ENCODE peak calls at places on chromosome 20, in ten cellular contexts. One of them, this sample, is unnamed.
A peak's percentile ranks its signal among the peaks of the same experiment; 100 is the strongest.

GRCh38 chr20:11403711-11404110 is 514.0 kb upstream of the BTBD3 start:
- DNase-seq in nucleus accumbens: no peak
- DNase-seq in fibroblast of the aortic adventitia: peak; percentile 95
- DNase-seq in CD8-positive, alpha-beta memory T cell: no peak
- DNase-seq in activated CD8-positive, alpha-beta memory T cell treated with anti-CD3 and anti-CD28 coated beads for 4 hours: no peak
- DNase-seq in ELR: no peak
- DNase-seq in NCI-H187: no peak
- DNase-seq in activated CD4-positive, alpha-beta T cell treated with anti-CD3 and anti-CD28 coated beads, Interleukin-2, amount 50 U/mL, for 24 hours: no peak
- DNase-seq in neural progenitor cell: no peak
- DNase-seq in Right ventricle myocardium superior: no peak
- DNase-seq in this sample: no peak

GRCh38 chr20:63076421-63076820 is 69.7 kb upstream of the BHLHE23 start:
- DNase-seq in NCI-H187: no peak
- DNase-seq in CD8-positive, alpha-beta memory T cell: no peak
- DNase-seq in neural progenitor cell: no peak
- DNase-seq in fibroblast of the aortic adventitia: no peak
- DNase-seq in nucleus accumbens: no peak
- DNase-seq in Right ventricle myocardium superior: no peak
- DNase-seq in activated CD8-positive, alpha-beta memory T cell treated with anti-CD3 and anti-CD28 coated beads for 4 hours: no peak
- DNase-seq in activated CD4-positive, alpha-beta T cell treated with anti-CD3 and anti-CD28 coated beads, Interleukin-2, amount 50 U/mL, for 24 hours: no peak
- DNase-seq in ELR: no peak
- DNase-seq in this sample: no peak

GRCh38 chr20:60313609-60314008 is 355.4 kb downstream of the CDH26 start:
- DNase-seq in CD8-positive, alpha-beta memory T cell: no peak
- DNase-seq in activated CD8-positive, alpha-beta memory T cell treated with anti-CD3 and anti-CD28 coated beads for 4 hours: no peak
- DNase-seq in activated CD4-positive, alpha-beta T cell treated with anti-CD3 and anti-CD28 coated beads, Interleukin-2, amount 50 U/mL, for 24 hours: no peak
- DNase-seq in ELR: no peak
- DNase-seq in fibroblast of the aortic adventitia: no peak
- DNase-seq in neural progenitor cell: no peak
- DNase-seq in NCI-H187: no peak
- DNase-seq in Right ventricle myocardium superior: no peak
- DNase-seq in nucleus accumbens: no peak
- DNase-seq in this sample: no peak

GRCh38 chr20:57483287-57484050 is 41.5 kb downstream of the CTCFL start:
- DNase-seq in neural progenitor cell: no peak
- DNase-seq in CD8-positive, alpha-beta memory T cell: no peak
- DNase-seq in ELR: no peak
- DNase-seq in fibroblast of the aortic adventitia: no peak
- DNase-seq in NCI-H187: no peak
- DNase-seq in Right ventricle myocardium superior: no peak
- DNase-seq in nucleus accumbens: no peak
- DNase-seq in activated CD4-positive, alpha-beta T cell treated with anti-CD3 and anti-CD28 coated beads, Interleukin-2, amount 50 U/mL, for 24 hours: no peak
- DNase-seq in activated CD8-positive, alpha-beta memory T cell treated with anti-CD3 and anti-CD28 coated beads for 4 hours: no peak
- DNase-seq in this sample: no peak

GRCh38 chr20:41654884-41655283 is 36.7 kb upstream of the CHD6 start:
- DNase-seq in NCI-H187: no peak
- DNase-seq in activated CD8-positive, alpha-beta memory T cell treated with anti-CD3 and anti-CD28 coated beads for 4 hours: no peak
- DNase-seq in nucleus accumbens: no peak
- DNase-seq in CD8-positive, alpha-beta memory T cell: no peak
- DNase-seq in neural progenitor cell: peak; percentile 61
- DNase-seq in ELR: peak; percentile 16
- DNase-seq in activated CD4-positive, alpha-beta T cell treated with anti-CD3 and anti-CD28 coated beads, Interleukin-2, amount 50 U/mL, for 24 hours: no peak
- DNase-seq in Right ventricle myocardium superior: no peak
- DNase-seq in fibroblast of the aortic adventitia: peak; percentile 23
- DNase-seq in this sample: no peak

GRCh38 chr20:57392512-57393271 is 1.5 kb downstream of the RBM38 start:
- DNase-seq in activated CD8-positive, alpha-beta memory T cell treated with anti-CD3 and anti-CD28 coated beads for 4 hours: peak; percentile 52
- DNase-seq in Right ventricle myocardium superior: peak; percentile 74
- DNase-seq in fibroblast of the aortic adventitia: no peak
- DNase-seq in nucleus accumbens: no peak
- DNase-seq in activated CD4-positive, alpha-beta T cell treated with anti-CD3 and anti-CD28 coated beads, Interleukin-2, amount 50 U/mL, for 24 hours: no peak
- DNase-seq in CD8-positive, alpha-beta memory T cell: peak; percentile 84
- DNase-seq in neural progenitor cell: no peak
- DNase-seq in NCI-H187: no peak
- DNase-seq in ELR: no peak
- DNase-seq in this sample: no peak

GRCh38 chr20:58996226-58996611 is 10.8 kb downstream of the CTSZ start:
- DNase-seq in activated CD4-positive, alpha-beta T cell treated with anti-CD3 and anti-CD28 coated beads, Interleukin-2, amount 50 U/mL, for 24 hours: no peak
- DNase-seq in neural progenitor cell: no peak
- DNase-seq in activated CD8-positive, alpha-beta memory T cell treated with anti-CD3 and anti-CD28 coated beads for 4 hours: no peak
- DNase-seq in Right ventricle myocardium superior: no peak
- DNase-seq in CD8-positive, alpha-beta memory T cell: no peak
- DNase-seq in nucleus accumbens: no peak
- DNase-seq in fibroblast of the aortic adventitia: no peak
- DNase-seq in NCI-H187: no peak
- DNase-seq in ELR: no peak
- DNase-seq in this sample: no peak

GRCh38 chr20:37279820-37280219 is 9.6 kb upstream of the MANBAL start:
- DNase-seq in fibroblast of the aortic adventitia: no peak
- DNase-seq in activated CD4-positive, alpha-beta T cell treated with anti-CD3 and anti-CD28 coated beads, Interleukin-2, amount 50 U/mL, for 24 hours: no peak
- DNase-seq in NCI-H187: no peak
- DNase-seq in ELR: no peak
- DNase-seq in activated CD8-positive, alpha-beta memory T cell treated with anti-CD3 and anti-CD28 coated beads for 4 hours: no peak
- DNase-seq in CD8-positive, alpha-beta memory T cell: no peak
- DNase-seq in nucleus accumbens: no peak
- DNase-seq in neural progenitor cell: no peak
- DNase-seq in Right ventricle myocardium superior: no peak
- DNase-seq in this sample: no peak